ENCODE peak calls at places on chromosome 18, in eight cellular contexts. N is heart right ventricle, K is neural progenitor cell, V is lower lobe of right lung, A is mucosa of descending colon, Z is mammary epithelial cell, D is thyroid gland, M is thoracic aorta. W is an unnamed sample. For H3K4me1, the result is how much of the 10 kb centered on the place peaks cover.

GRCh38 chr18:58828399-58829121 is 36.1 kb upstream of the ZNF532 start:
- DNase-seq in N (no peak), K (no peak), V (no peak), A (no peak), Z (no peak), D (no peak), M (no peak), W (peak)

GRCh38 chr18:73511751-73512525 is 635.7 kb downstream of the FBXO15 start:
- DNase-seq in N (no peak), K (no peak), V (no peak), A (no peak), Z (no peak), D (no peak), M (no peak), W (no peak)

GRCh38 chr18:49669403-49669802 is 107.5 kb downstream of the LIPG start:
- DNase-seq in N (no peak), K (no peak), V (no peak), A (no peak), Z (peak), D (no peak), M (no peak), W (no peak)

GRCh38 chr18:58387716-58388115 is 241.2 kb downstream of the ALPK2 start:
- DNase-seq in N (no peak), K (no peak), V (no peak), A (no peak), Z (no peak), D (no peak), M (no peak), W (no peak)

GRCh38 chr18:48921305-48922202 is 29.2 kb downstream of the SMAD7 start:
- DNase-seq in N (no peak), K (peak), V (no peak), A (no peak), Z (no peak), D (no peak), M (no peak), W (no peak)

GRCh38 chr18:6414723-6415362 is at the start of gene L3MBTL4:
- DNase-seq in N (peak), K (peak), V (peak), A (peak), Z (peak), D (peak), M (no peak), W (peak)

GRCh38 chr18:26574958-26575864 is 26.9 kb upstream of the KCTD1 start:
- DNase-seq in N (peak), K (peak), V (peak), A (peak), Z (peak), D (peak), M (no peak), W (peak)

GRCh38 chr18:28109781-28110460 is 67.0 kb downstream of the CDH2 start:
- DNase-seq in N (no peak), K (no peak), V (no peak), A (no peak), Z (no peak), D (no peak), M (no peak), W (no peak)

GRCh38 chr18:66958309-66958708 is 354.4 kb upstream of the CDH19 start:
- DNase-seq in N (no peak), K (no peak), V (no peak), A (no peak), Z (no peak), D (no peak), M (no peak), W (no peak)

GRCh38 chr18:24839991-24840390 is 379.6 kb downstream of the HRH4 start:
- DNase-seq in N (no peak), K (no peak), V (no peak), A (no peak), Z (no peak), D (no peak), M (no peak), W (no peak)

GRCh38 chr18:2104620-2105462 is 466.5 kb downstream of the METTL4 start:
- DNase-seq in N (peak), K (peak), V (peak), A (peak), Z (peak), D (peak), M (no peak), W (peak)

GRCh38 chr18:28469946-28470345 is 293.0 kb upstream of the CDH2 start:
- DNase-seq in N (no peak), K (no peak), V (no peak), A (no peak), Z (peak), D (no peak), M (no peak), W (no peak)

GRCh38 chr18:48634975-48635374 is 96.1 kb downstream of the CTIF start:
- DNase-seq in N (no peak), K (no peak), V (no peak), A (no peak), Z (no peak), D (peak), M (no peak), W (no peak)

GRCh38 chr18:5475252-5475651 is 68.5 kb downstream of the EPB41L3 start:
- DNase-seq in N (no peak), K (no peak), V (no peak), A (no peak), Z (no peak), D (no peak), M (no peak), W (no peak)

GRCh38 chr18:8374652-8375051 is 234.6 kb upstream of the RAB12 start:
- DNase-seq in N (no peak), K (no peak), V (no peak), A (no peak), Z (no peak), D (no peak), M (no peak), W (no peak)

GRCh38 chr18:5393779-5394178 is 98.3 kb upstream of the ZBTB14 start:
- DNase-seq in N (no peak), K (no peak), V (no peak), A (no peak), Z (no peak), D (no peak), M (no peak), W (no peak)

GRCh38 chr18:45166341-45167108 is 448.8 kb upstream of the SLC14A2 start:
- DNase-seq in N (no peak), K (no peak), V (no peak), A (peak), Z (peak), D (no peak), M (no peak), W (no peak)

GRCh38 chr18:6626457-6626856 is 103.1 kb upstream of the ARHGAP28 start:
- DNase-seq in N (no peak), K (no peak), V (no peak), A (no peak), Z (no peak), D (no peak), M (no peak), W (no peak)

GRCh38 chr18:3269900-3270299 is 8.0 kb downstream of the MYL12B start:
- DNase-seq in N (no peak), K (no peak), V (no peak), A (no peak), Z (no peak), D (no peak), M (no peak), W (no peak)
- H3K4me1 ChIP-seq in N (half or more), K (under half), V (half or more), A (under half), Z (under half), D (under half), M (half or more), W (under half)

GRCh38 chr18:63091671-63092364 is 227.8 kb downstream of the BCL2 start:
- DNase-seq in N (no peak), K (no peak), V (no peak), A (no peak), Z (no peak), D (no peak), M (no peak), W (no peak)
- TF ChIP-seq CTCF in N (no peak), K (no peak), V (no peak), A (no peak), Z (no peak), D (no peak), M (no peak), W (no peak)

GRCh38 chr18:22169011-22169888 is at the start of gene GATA6:
- DNase-seq in N (peak), K (peak), V (peak), A (peak), Z (peak), D (peak), M (peak), W (peak)

GRCh38 chr18:22167471-22168151 is 1.8 kb upstream of the GATA6 start:
- DNase-seq in N (peak), K (peak), V (no peak), A (peak), Z (no peak), D (peak), M (no peak), W (peak)

GRCh38 chr18:22169889-22170420 is 566 bp downstream of the GATA6 start:
- DNase-seq in N (peak), K (no peak), V (no peak), A (no peak), Z (no peak), D (peak), M (no peak), W (peak)

GRCh38 chr18:22167091-22167470 is 2.3 kb upstream of the GATA6 start:
- DNase-seq in N (peak), K (peak), V (no peak), A (peak), Z (no peak), D (peak), M (no peak), W (no peak)

DNA sequence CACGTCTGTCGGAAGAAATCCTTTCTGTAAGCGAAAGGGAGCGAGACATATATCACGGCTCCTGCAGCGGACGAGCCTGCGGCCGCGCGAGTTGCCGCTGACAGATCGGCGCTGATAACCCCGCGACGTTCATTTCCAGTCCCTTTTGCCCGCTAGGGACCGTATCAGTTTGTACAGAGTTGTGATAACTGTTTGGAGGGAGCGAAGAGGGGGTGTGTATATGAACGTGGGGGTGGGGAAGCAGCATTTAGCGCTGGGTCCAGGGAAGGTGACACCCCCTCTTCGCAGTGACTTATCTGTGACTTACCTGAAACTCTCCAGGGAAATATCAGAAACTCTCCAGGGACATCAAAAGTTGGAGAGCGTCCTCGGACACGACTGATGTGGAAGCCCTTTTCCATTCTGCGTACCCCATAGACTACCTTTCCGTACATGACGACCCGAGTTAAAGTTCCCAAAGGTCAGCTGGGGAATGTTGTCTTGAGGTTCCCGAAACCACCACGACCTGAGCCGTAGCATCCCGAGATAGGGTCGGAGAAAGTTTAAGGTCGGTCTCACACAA is 948 bp upstream of the GATA6 start:
- DNase-seq in N (peak), K (peak), V (no peak), A (peak), Z (no peak), D (peak), M (no peak), W (peak)
- H3K4me1 ChIP-seq in N (under half), K (under half), V (under half), A (under half), Z (under half), D (under half), M (under half), W (under half)

DNA sequence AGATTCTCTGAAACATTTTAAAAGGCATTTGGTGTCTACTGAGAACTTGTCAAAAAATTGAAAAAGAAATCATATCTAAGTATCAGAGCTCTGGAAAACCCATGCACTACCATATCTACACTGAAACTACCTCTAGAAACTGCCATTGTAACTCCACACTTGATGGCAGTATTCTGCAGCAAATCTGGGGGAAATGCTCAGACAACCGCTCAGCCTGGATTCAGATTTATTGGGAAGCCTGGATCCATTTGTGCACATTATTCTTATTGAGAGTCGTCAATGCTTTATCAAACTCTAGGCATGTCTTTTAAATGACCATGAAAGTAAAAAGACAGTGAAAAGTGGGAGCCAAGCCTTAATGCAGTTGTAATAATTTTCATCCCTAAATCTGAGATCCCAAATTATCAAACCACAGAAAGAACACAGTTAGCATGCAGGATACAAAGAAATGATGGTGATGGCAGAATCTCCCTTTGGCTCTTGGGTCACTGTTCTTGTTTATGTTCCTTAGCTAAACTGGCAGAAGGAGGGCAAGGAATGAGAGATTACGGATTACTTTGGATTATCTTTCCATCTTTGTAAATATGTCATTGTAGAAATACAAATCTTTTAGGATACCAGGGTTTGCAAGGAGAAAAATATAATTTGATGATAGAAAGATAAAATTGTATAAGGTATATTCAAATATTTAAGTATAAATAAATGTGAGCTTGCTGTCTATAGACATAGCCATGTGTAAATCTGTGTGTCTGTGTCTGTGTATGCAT is 512.1 kb upstream of the SYT4 start:
- DNase-seq in N (peak), K (peak), V (no peak), A (no peak), Z (no peak), D (no peak), M (no peak), W (no peak)
- TF ChIP-seq CTCF in N (peak), K (peak), V (peak), A (no peak), Z (no peak), D (no peak), M (no peak), W (no peak)

DNA sequence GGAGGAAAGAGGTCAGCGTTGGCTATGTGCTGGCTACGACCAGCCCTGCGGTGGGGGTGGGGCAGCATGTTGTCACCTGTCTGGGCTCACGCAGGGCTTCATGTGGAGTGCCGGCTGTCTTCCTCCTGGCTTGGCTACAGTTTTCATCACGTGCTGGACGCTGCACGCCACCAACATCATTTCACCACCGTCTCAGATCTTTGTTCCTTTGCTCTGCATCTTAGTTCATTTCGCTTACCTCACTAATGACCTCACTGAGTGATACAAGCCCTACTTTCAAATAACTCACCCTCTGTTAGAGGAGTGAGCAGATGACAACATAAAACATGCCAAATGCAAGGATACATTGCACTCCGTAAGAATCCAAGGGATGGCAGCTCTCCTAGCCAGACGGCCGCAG is 527.5 kb downstream of the GALR1 start:
- DNase-seq in N (no peak), K (no peak), V (no peak), A (no peak), Z (no peak), D (no peak), M (no peak), W (no peak)
- H3K4me1 ChIP-seq in N (under half), K (under half), V (under half), A (under half), Z (under half), D (under half), M (under half), W (under half)

GRCh38 chr18:34807106-34807796 is 97.2 kb downstream of the DTNA start:
- DNase-seq in N (no peak), K (peak), V (no peak), A (no peak), Z (peak), D (no peak), M (no peak), W (no peak)
- TF ChIP-seq CTCF in N (no peak), K (no peak), V (no peak), A (no peak), Z (no peak), D (no peak), M (no peak), W (no peak)

W was measured in testis.